ENCODE peak calls at places on chromosomes 2 and 18, in seven cellular contexts. A is K562, W is mammary epithelial cell, T is psoas muscle, N is IMR-90, D is lung, V is testis. Z is an unnamed sample. For H3K4me1 and H3K27me3, the result is how much of the 10 kb centered on the place peaks cover.

GRCh38 chr2:177030391-177031000 is 182.1 kb upstream of the HNRNPA3 start:
- DNase-seq in V (no peak), W (no peak), A (no peak), D (no peak), N (no peak), T (no peak), Z (no peak)

GRCh38 chr2:236166781-236167296 is 1.3 kb downstream of the GBX2 start:
- DNase-seq in N (no peak), V (no peak), A (no peak), D (no peak), W (no peak), T (no peak), Z (no peak)

GRCh38 chr18:13175754-13176210 is 42.8 kb upstream of the LDLRAD4 start:
- DNase-seq in T (no peak), A (peak), V (no peak), W (peak), N (no peak), D (no peak), Z (no peak)

GRCh38 chr2:176490061-176490861 is 221.0 kb downstream of the MTX2 start:
- DNase-seq in V (peak), W (no peak), N (no peak), T (peak), A (peak), D (no peak), Z (peak)

GRCh38 chr2:221969087-221969829 is 329.5 kb downstream of the PAX3 start:
- DNase-seq in D (no peak), A (no peak), T (no peak), N (peak), V (peak), W (peak), Z (no peak)

GRCh38 chr2:104872034-104872865 is 18.3 kb downstream of the POU3F3 start:
- DNase-seq in W (no peak), V (no peak), D (no peak), T (no peak), N (no peak), A (no peak), Z (no peak)

GRCh38 chr2:64860936-64861335 is 128.3 kb upstream of the SLC1A4 start:
- DNase-seq in A (no peak), D (no peak), V (no peak), W (no peak), N (no peak), T (no peak), Z (no peak)

GRCh38 chr2:182649316-182649715 is 66.7 kb upstream of the DNAJC10 start:
- DNase-seq in T (no peak), V (peak), D (no peak), A (no peak), N (peak), W (no peak), Z (peak)

DNA sequence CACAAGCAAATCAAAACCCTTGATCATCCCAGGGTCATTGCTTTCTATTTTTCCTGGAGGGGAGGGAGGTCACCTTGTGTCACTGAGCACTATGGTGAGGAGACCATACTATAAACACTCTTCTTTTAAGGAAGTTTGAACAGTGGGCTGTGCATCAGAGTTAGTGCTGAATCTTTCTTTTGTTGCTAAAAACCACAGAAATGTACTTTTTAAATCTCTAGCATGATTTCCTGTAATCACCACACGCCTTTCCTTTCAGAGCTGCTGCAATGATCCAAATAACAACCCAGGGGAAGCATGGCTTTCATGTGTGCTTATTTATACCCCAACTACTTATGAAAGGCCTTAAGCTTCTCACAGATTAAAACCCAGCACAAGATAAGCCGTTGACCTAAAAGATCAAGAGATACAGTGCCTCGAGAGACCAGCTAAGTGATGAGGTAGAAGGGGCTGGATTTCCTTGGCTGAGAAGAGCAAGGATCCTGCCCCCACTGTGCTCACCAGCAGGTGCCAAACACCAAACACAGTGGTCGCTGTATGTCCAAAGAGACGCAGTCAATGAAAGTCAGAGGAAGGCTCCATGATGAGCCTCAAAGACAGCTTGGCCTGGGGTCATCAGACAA is 34.7 kb downstream of the TRABD2A start:
- DNase-seq in W (no peak), T (no peak), V (no peak), D (no peak), A (no peak), N (peak), Z (no peak)
- H3K4me1 ChIP-seq in W (under half), T (under half), V (under half), D (under half), A (under half), N (under half), Z (under half)

DNA sequence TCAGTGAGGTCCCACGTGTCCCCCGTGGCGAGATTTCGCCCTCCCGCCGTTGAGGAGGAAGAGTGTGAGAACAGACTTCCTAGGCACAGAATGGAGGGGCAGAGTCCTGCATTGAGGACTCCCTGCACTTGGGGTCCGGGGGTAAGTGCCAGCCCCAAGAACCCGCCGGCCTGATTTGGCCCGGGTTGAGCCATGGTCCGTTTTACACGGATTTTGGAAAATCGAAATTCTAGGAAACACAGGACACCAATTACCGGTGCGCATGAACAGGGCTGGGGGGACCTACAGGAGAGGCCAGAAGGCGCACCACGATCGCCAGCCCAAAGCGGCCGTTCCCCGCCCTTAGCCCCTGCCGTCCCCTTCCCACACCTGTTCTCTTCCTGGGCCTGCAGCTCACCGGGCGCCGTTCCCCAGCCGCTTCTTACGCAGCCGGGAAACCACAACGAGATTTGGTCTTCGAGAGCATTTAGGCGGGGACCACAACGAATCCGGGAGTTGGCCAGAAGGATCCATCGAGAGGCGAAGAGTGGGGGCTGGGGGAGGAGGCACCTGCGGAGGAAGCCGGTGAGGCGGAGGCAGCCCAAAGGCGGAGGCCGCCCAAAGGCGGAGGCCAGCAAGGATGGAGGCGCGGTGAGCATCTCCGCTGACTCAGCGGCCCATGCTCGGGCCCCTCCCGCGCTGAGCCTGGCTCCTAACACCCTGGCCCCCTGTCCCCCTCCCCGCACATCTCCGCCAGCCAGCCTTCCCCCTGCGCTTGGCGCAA is 464 bp upstream of the TLX2 start:
- DNase-seq in V (no peak), W (no peak), A (no peak), D (no peak), T (no peak), N (no peak), Z (no peak)
- H3K27me3 ChIP-seq in V (under half), W (under half), A (under half), D (under half), T (under half), N (half or more), Z (under half)

DNA sequence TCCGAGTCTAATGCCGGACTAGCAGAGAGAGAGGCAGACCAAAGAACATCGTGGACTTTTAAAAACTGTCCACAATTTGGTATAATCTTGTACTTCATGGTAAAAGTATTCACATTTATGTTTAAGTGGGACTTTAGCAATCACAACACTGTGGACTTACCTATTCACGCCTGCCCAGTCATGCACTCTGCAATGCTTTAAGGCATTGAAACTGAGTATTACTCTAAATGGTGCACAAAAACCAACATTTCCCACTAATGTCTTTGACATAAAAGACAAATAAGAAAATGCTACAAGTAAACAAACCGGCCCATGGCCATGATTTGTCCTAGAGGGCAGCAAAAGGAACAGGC is 91.3 kb downstream of the ACVR1 start:
- DNase-seq in V (no peak), T (no peak), N (no peak), A (no peak), D (no peak), W (no peak), Z (no peak)
- H3K27ac ChIP-seq in V (no peak), T (peak), N (no peak), A (no peak), D (peak), W (peak), Z (peak)

GRCh38 chr18:44909191-44909719 is 228.6 kb downstream of the SETBP1 start:
- DNase-seq in V (peak), T (no peak), N (no peak), A (no peak), D (no peak), W (peak), Z (no peak)
- H3K4me1 ChIP-seq in V (under half), T (under half), N (under half), A (under half), D (under half), W (under half), Z (under half)

DNA sequence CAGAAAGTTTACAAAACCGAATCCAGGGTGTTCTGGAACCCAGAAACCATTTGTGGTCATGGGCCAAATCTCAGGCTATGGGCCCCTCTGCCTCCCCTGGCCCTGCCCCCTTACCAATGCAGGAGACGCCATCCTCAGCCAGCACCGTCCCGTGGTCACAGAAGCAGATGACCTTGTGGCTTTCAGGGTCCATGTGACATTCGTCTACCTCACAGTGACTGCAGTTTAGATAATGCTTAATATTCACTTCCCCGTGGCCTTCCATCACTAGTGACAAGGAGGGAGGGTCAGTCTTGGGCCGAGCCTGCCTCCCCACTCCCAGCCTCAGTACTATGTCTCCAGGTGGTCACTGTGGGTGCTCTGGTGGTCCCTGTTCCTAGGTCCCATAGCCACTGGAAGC is 111.6 kb downstream of the CLIP4 start:
- DNase-seq in A (no peak), T (no peak), N (no peak), D (no peak), V (no peak), W (no peak), Z (no peak)
- H3K27me3 ChIP-seq in A (half or more), T (under half), N (half or more), D (under half), V (under half), W (under half), Z (under half)

GRCh38 chr2:66439291-66440010 is 4.5 kb downstream of the MEIS1 start:
- DNase-seq in A (no peak), W (no peak), T (peak), V (no peak), D (no peak), N (no peak), Z (peak)

GRCh38 chr2:66437601-66438497 is 2.9 kb downstream of the MEIS1 start:
- DNase-seq in N (no peak), D (no peak), W (no peak), V (no peak), A (no peak), T (peak), Z (peak)

GRCh38 chr2:66437055-66437454 is 2.1 kb downstream of the MEIS1 start:
- DNase-seq in A (no peak), T (no peak), D (no peak), V (no peak), W (no peak), N (no peak), Z (no peak)

GRCh38 chr2:66440011-66440542 is 5.2 kb downstream of the MEIS1 start:
- DNase-seq in V (no peak), N (no peak), T (peak), D (no peak), W (no peak), A (no peak), Z (peak)

GRCh38 chr2:66438498-66439290 is 3.8 kb downstream of the MEIS1 start:
- DNase-seq in W (no peak), D (no peak), V (no peak), N (no peak), T (no peak), A (no peak), Z (no peak)
- H3K27ac ChIP-seq in W (no peak), D (peak), V (peak), N (peak), T (peak), A (no peak), Z (peak)

GRCh38 chr2:232323328-232323650 is 55.3 kb upstream of the ALPP start:
- DNase-seq in N (no peak), V (no peak), T (no peak), A (no peak), D (no peak), W (no peak), Z (no peak)
- H3K4me1 ChIP-seq in N (under half), V (under half), T (under half), A (under half), D (under half), W (under half), Z (under half)

GRCh38 chr2:240048237-240048636 is 5.1 kb downstream of the OR6B3 start:
- DNase-seq in D (no peak), A (no peak), N (no peak), W (no peak), T (no peak), V (no peak), Z (no peak)
- H3K27me3 ChIP-seq in D (under half), A (under half), N (under half), W (under half), T (under half), V (under half), Z (under half)

Z was measured in right cardiac atrium.